ENCODE peak calls at places on chromosomes 1 and 21, in ten cellular contexts. A, D, Y, H, O, M, Q, K, U and C are unnamed samples.
A peak's percentile ranks its signal among the peaks of the same experiment; 100 is the strongest.

GRCh38 chr1:212557739-212558664 is 50.6 kb upstream of the ATF3 start:
- DNase-seq in U (peak; percentile 31), O (peak; percentile 64), M (peak; percentile 87), H (peak; percentile 42), D (no peak), Q (no peak), K (no peak), Y (no peak), A (peak; percentile 78), C (no peak)

GRCh38 chr1:22747021-22747734 is 36.5 kb downstream of the EPHB2 start:
- DNase-seq in O (no peak), K (no peak), A (no peak), U (peak; percentile 40), Y (no peak), M (no peak), H (peak; percentile 75), D (peak; percentile 90), Q (no peak), C (no peak)

GRCh38 chr1:228358039-228358763 is 48.4 kb downstream of the TRIM11 start:
- DNase-seq in M (no peak), O (no peak), A (no peak), H (no peak), U (no peak), Y (no peak), D (no peak), Q (no peak), K (no peak), C (no peak)

GRCh38 chr1:51986718-51987117 is 3.8 kb downstream of the RAB3B start:
- DNase-seq in K (no peak), Q (no peak), H (no peak), D (no peak), A (peak; percentile 48), Y (no peak), U (no peak), O (no peak), M (no peak), C (no peak)

GRCh38 chr1:147567594-147568381 is 26.5 kb downstream of the BCL9 start:
- DNase-seq in A (no peak), Q (no peak), U (no peak), O (peak; percentile 18), Y (no peak), K (no peak), D (no peak), H (no peak), M (peak; percentile 71), C (peak; percentile 79)

GRCh38 chr21:33811147-33812024 is 104.2 kb downstream of the ATP5PO start:
- DNase-seq in Q (no peak), A (no peak), K (no peak), D (no peak), M (no peak), U (no peak), Y (no peak), H (peak; percentile 29), O (peak; percentile 36), C (no peak)

GRCh38 chr1:31422505-31423319 is 9.7 kb downstream of the SERINC2 start:
- DNase-seq in D (peak; percentile 76), K (peak; percentile 34), H (peak; percentile 69), U (peak; percentile 87), A (peak; percentile 89), Y (peak; percentile 59), Q (peak; percentile 89), M (peak; percentile 92), O (peak; percentile 61), C (peak; percentile 70)

GRCh38 chr1:151832318-151832984 is 849 bp upstream of the RORC start:
- DNase-seq in K (no peak), H (no peak), A (peak; percentile 57), D (peak; percentile 64), O (no peak), M (no peak), Q (no peak), U (peak; percentile 66), Y (no peak), C (no peak)